ENCODE peak calls at places on chromosomes 16 and 17, in seven cellular contexts. Y is GM23248, W is fibroblast of lung, F is mammary epithelial cell, A is neuronal stem cell, P is OCI-LY7, G is DND-41. L is an unnamed sample.
A peak's percentile ranks its signal among the peaks of the same experiment; 100 is the strongest.

GRCh38 chr17:40340880-40341807 is 23.4 kb downstream of the GJD3 start:
- DNase-seq in Y (peak; percentile 92), W (peak; percentile 81), F (peak; percentile 52), A (peak; percentile 71), P (peak; percentile 90), G (peak; percentile 57), L (peak; percentile 85)

GRCh38 chr16:64051826-64052225 is 1070.0 kb downstream of the CDH11 start:
- DNase-seq in Y (peak; percentile 33), W (peak; percentile 3), F (peak; percentile 4), A (peak; percentile 4), P (peak; percentile 31), G (no peak), L (peak; percentile 42)

GRCh38 chr17:12966413-12966812 is 51.4 kb downstream of the ELAC2 start:
- DNase-seq in Y (no peak), W (no peak), F (no peak), A (no peak), P (no peak), G (no peak), L (no peak)

GRCh38 chr16:53435066-53435688 is 906 bp downstream of the RBL2 start:
- DNase-seq in Y (peak; percentile 94), W (peak; percentile 89), F (peak; percentile 83), A (peak; percentile 43), P (peak; percentile 86), G (peak; percentile 61), L (peak; percentile 73)

GRCh38 chr16:85898521-85899442 is at the start of gene IRF8:
- DNase-seq in Y (peak; percentile 25), W (peak; percentile 66), F (no peak), A (peak; percentile 81), P (peak; percentile 92), G (no peak), L (peak; percentile 90)

GRCh38 chr16:52538511-52538910 is 8.4 kb downstream of the TOX3 start:
- DNase-seq in Y (no peak), W (no peak), F (no peak), A (no peak), P (no peak), G (no peak), L (no peak)

GRCh38 chr17:63496177-63496576 is 19.3 kb downstream of the ACE start:
- DNase-seq in Y (no peak), W (no peak), F (no peak), A (no peak), P (no peak), G (no peak), L (no peak)

GRCh38 chr17:76353004-76353598 is 615 bp downstream of the PRPSAP1 start:
- DNase-seq in Y (peak; percentile 61), W (no peak), F (peak; percentile 47), A (no peak), P (peak; percentile 34), G (no peak), L (peak; percentile 63)

GRCh38 chr17:28895794-28896447 is 1.6 kb downstream of the FLOT2 start:
- DNase-seq in Y (no peak), W (no peak), F (no peak), A (no peak), P (peak; percentile 38), G (no peak), L (peak; percentile 10)

GRCh38 chr16:17384473-17384872 is 86.3 kb downstream of the XYLT1 start:
- DNase-seq in Y (no peak), W (no peak), F (no peak), A (no peak), P (no peak), G (no peak), L (no peak)

GRCh38 chr17:78268960-78269892 is 37.8 kb downstream of the TMEM235 start:
- DNase-seq in Y (no peak), W (peak; percentile 78), F (no peak), A (no peak), P (no peak), G (no peak), L (peak; percentile 43)

GRCh38 chr17:67636841-67637240 is 80.9 kb upstream of the NOL11 start:
- DNase-seq in Y (peak; percentile 5), W (peak; percentile 83), F (no peak), A (no peak), P (no peak), G (no peak), L (no peak)

GRCh38 chr16:14061732-14062259 is 9.3 kb upstream of the MRTFB start:
- DNase-seq in Y (no peak), W (no peak), F (no peak), A (no peak), P (no peak), G (no peak), L (no peak)

GRCh38 chr16:11168386-11169065 is 87.5 kb downstream of the SOCS1 start:
- DNase-seq in Y (peak; percentile 12), W (no peak), F (no peak), A (no peak), P (no peak), G (no peak), L (no peak)

GRCh38 chr16:86072328-86073102 is 173.6 kb downstream of the IRF8 start:
- DNase-seq in Y (peak; percentile 79), W (peak; percentile 61), F (peak; percentile 24), A (peak; percentile 57), P (peak; percentile 48), G (peak; percentile 49), L (peak; percentile 78)

GRCh38 chr17:7587420-7587786 is 2.5 kb downstream of the SOX15 start:
- DNase-seq in Y (peak; percentile 98), W (peak; percentile 97), F (peak; percentile 85), A (no peak), P (no peak), G (no peak), L (no peak)

GRCh38 chr17:75635610-75636202 is 2.5 kb downstream of the SMIM5 start:
- DNase-seq in Y (no peak), W (no peak), F (no peak), A (no peak), P (no peak), G (no peak), L (no peak)

DNA sequence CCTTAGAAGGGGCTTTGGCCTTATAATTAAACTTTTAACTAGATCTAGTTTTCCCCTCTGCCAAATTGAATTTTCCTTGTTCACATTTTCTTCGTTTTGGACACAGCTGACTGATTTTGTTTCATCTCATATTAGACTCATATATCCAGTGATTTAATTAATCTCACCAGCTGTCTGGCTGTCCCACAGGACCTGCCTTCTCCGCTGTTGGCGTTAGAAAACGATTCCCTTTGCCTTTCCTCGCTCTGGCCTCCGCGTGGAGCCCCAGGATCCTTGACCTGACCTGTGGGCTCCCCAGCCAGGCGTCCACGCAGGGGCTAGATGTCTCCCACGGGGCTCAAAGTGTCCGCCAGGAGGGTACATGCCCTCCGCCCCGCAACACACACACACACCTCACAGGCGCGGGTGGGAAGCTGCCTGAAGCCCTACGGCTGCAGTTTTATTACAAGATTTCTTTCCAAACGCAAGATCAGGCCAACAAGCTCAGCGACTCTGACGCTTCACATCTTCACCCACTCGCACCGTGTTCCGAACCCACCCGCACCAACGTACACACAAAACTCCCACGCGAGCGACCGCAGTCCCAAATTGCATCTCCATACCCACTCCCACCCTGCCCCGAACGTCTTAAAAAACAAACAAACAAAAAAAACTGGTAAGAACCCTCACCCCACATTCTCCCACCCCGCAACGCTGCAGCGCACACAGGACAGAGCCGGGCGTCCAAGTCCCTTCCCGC is 1.1 kb downstream of the RPRML start:
- DNase-seq in Y (peak; percentile 12), W (no peak), F (no peak), A (no peak), P (no peak), G (no peak), L (peak; percentile 33)
- H2AFZ ChIP-seq in Y (peak overlapping the region; percentile 67), W (no peak overlapping the region), F (peak overlapping the region; percentile 84), A (peak overlapping the region; percentile 94), P (no peak overlapping the region), G (no peak overlapping the region), L (peak overlapping the region; percentile 12)

GRCh38 chr16:1170076-1170418 is 17.1 kb downstream of the CACNA1H start:
- DNase-seq in Y (no peak), W (no peak), F (no peak), A (no peak), P (no peak), G (no peak), L (peak; percentile 41)

GRCh38 chr16:1167276-1168107 is 14.6 kb downstream of the CACNA1H start:
- DNase-seq in Y (no peak), W (peak; percentile 87), F (no peak), A (peak; percentile 76), P (no peak), G (no peak), L (peak; percentile 95)

GRCh38 chr16:1171001-1171400 is 18.1 kb downstream of the CACNA1H start:
- DNase-seq in Y (no peak), W (no peak), F (no peak), A (no peak), P (no peak), G (no peak), L (no peak)

GRCh38 chr16:1169285-1170075 is 16.6 kb downstream of the CACNA1H start:
- DNase-seq in Y (no peak), W (no peak), F (no peak), A (no peak), P (no peak), G (no peak), L (no peak)

GRCh38 chr16:1168837-1169236 is 15.9 kb downstream of the CACNA1H start:
- DNase-seq in Y (no peak), W (no peak), F (no peak), A (no peak), P (no peak), G (no peak), L (no peak)
- H3K4me1 ChIP-seq in Y (no peaks in the 10 kb centered on the region), W (no peaks in the 10 kb centered on the region), F (no peaks in the 10 kb centered on the region), A (peaks cover 15% of the 10 kb centered on the region), P (no peaks in the 10 kb centered on the region), G (no peaks in the 10 kb centered on the region), L (peaks cover 21% of the 10 kb centered on the region)

DNA sequence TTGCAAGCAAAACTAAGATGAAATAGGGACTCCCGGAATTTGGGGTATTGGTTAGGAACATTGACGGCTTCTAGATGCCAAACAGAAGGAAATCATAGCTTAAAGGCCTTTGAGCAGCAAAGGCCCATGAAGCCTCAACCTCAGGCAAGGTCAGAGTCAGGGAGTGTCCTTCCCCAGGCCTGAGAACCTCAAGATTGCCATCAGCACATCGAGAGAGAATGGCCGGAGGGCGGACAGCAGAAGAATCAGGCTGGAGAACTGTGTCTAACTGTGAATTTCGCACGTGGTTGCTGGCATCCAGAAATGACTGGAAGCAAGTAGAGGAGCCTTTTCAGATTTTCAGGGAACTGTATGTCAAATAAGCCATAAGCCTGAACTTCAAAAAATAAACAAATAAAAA is 24.8 kb upstream of the ANKRD40CL start:
- DNase-seq in Y (no peak), W (no peak), F (no peak), A (no peak), P (no peak), G (no peak), L (no peak)
- H2AFZ ChIP-seq in Y (no peak overlapping the region), W (no peak overlapping the region), F (no peak overlapping the region), A (no peak overlapping the region), P (no peak overlapping the region), G (no peak overlapping the region), L (no peak overlapping the region)

DNA sequence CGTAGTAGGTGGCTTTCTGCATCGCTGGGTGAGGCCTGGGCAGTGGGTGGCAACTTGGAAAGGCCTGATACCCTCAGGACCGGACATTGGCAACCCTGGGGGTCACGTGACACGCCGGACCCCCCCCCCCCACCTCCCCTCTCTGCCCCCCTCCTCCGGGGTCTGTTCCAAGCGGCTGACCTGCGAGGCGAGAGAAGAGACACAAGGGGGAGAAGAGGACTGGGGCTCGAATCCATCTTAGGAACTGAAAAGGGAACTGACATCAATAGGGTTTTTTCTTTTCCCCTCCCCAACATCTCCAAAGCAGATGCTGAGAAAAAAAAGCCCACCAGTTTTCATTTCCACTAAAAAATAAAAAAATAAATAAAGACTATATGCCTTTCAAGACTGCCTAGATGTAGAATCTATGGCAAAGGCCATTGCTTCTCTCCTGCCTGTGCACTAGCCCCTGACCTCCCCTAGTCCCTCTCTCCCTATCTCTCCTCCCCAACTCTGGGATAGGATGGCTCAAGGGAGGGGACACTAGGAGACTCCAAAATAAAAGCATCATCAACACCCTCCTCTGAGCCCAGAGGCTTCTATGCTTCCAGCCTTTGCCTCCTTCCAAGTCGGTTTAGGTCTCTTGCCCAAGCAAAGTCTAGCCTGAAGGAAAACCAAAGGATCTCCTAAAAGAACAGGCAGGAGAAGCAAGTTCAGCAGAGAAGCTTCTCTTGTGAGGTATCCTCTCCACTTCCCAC is 7.7 kb upstream of the HOXB2 start:
- DNase-seq in Y (no peak), W (peak; percentile 62), F (peak; percentile 68), A (no peak), P (no peak), G (no peak), L (peak; percentile 36)
- H3K4me1 ChIP-seq in Y (peaks cover 32% of the 10 kb centered on the region), W (peaks cover 44% of the 10 kb centered on the region), F (peaks cover 24% of the 10 kb centered on the region), A (no peaks in the 10 kb centered on the region), P (no peaks in the 10 kb centered on the region), G (no peaks in the 10 kb centered on the region), L (no peaks in the 10 kb centered on the region)

L was measured in neural progenitor cell.